ENCODE peak calls at places on chromosomes 6 and 20, in six cellular contexts. U is A549, G is endothelial cell of umbilical vein, K is GM12878, C is HepG2, H is K562. O is an unnamed sample.
A peak's percentile ranks its signal among the peaks of the same experiment; 100 is the strongest.

GRCh38 chr6:98669371-98669770 is 165.0 kb upstream of the POU3F2 start:
- DNase-seq in U (no peak), G (no peak), K (no peak), C (no peak), H (no peak), O (no peak)

GRCh38 chr6:2085657-2086056 is 159.7 kb downstream of the GMDS start:
- DNase-seq in U (no peak), G (no peak), K (no peak), C (no peak), H (no peak), O (no peak)

GRCh38 chr6:46170357-46171289 is at the start of gene ENPP5:
- DNase-seq in U (no peak), G (no peak), K (peak; percentile 12), C (no peak), H (peak; percentile 12), O (no peak)

GRCh38 chr20:36394340-36394965 is 88.3 kb downstream of the DLGAP4 start:
- DNase-seq in U (no peak), G (no peak), K (no peak), C (peak; percentile 33), H (no peak), O (no peak)

GRCh38 chr6:165574220-165574619 is 88.8 kb downstream of the PDE10A start:
- DNase-seq in U (no peak), G (no peak), K (no peak), C (no peak), H (no peak), O (no peak)

GRCh38 chr20:36197271-36197670 is 39.0 kb upstream of the AAR2 start:
- DNase-seq in U (no peak), G (no peak), K (no peak), C (no peak), H (no peak), O (no peak)

GRCh38 chr6:167898673-167899311 is 72.1 kb downstream of the AFDN start:
- DNase-seq in U (peak; percentile 2), G (peak; percentile 41), K (no peak), C (peak; percentile 43), H (peak; percentile 43), O (peak; percentile 37)

GRCh38 chr6:42514746-42515145 is 49.1 kb upstream of the UBR2 start:
- DNase-seq in U (no peak), G (no peak), K (no peak), C (no peak), H (no peak), O (no peak)

GRCh38 chr6:11692451-11693376 is 85.9 kb downstream of the ADTRP start:
- DNase-seq in U (no peak), G (no peak), K (no peak), C (no peak), H (no peak), O (peak; percentile 86)

GRCh38 chr6:154509421-154510143 is 903 bp downstream of the CNKSR3 start:
- DNase-seq in U (no peak), G (peak; percentile 35), K (no peak), C (peak; percentile 44), H (peak; percentile 59), O (no peak)

GRCh38 chr6:135146160-135146920 is 34.8 kb upstream of the MYB start:
- DNase-seq in U (no peak), G (no peak), K (no peak), C (no peak), H (peak; percentile 57), O (peak; percentile 46)

GRCh38 chr20:8132632-8133587 is 844 bp downstream of the PLCB1 start:
- DNase-seq in U (no peak), G (peak; percentile 41), K (no peak), C (no peak), H (no peak), O (no peak)

GRCh38 chr6:158725704-158726103 is 75.8 kb downstream of the SYTL3 start:
- DNase-seq in U (no peak), G (no peak), K (no peak), C (no peak), H (peak; percentile 64), O (no peak)

GRCh38 chr6:165705941-165706340 is 42.9 kb upstream of the PDE10A start:
- DNase-seq in U (no peak), G (no peak), K (no peak), C (no peak), H (no peak), O (no peak)

GRCh38 chr6:63644668-63645326 is 9.2 kb downstream of the PHF3 start:
- DNase-seq in U (no peak), G (peak; percentile 51), K (no peak), C (no peak), H (no peak), O (no peak)

DNA sequence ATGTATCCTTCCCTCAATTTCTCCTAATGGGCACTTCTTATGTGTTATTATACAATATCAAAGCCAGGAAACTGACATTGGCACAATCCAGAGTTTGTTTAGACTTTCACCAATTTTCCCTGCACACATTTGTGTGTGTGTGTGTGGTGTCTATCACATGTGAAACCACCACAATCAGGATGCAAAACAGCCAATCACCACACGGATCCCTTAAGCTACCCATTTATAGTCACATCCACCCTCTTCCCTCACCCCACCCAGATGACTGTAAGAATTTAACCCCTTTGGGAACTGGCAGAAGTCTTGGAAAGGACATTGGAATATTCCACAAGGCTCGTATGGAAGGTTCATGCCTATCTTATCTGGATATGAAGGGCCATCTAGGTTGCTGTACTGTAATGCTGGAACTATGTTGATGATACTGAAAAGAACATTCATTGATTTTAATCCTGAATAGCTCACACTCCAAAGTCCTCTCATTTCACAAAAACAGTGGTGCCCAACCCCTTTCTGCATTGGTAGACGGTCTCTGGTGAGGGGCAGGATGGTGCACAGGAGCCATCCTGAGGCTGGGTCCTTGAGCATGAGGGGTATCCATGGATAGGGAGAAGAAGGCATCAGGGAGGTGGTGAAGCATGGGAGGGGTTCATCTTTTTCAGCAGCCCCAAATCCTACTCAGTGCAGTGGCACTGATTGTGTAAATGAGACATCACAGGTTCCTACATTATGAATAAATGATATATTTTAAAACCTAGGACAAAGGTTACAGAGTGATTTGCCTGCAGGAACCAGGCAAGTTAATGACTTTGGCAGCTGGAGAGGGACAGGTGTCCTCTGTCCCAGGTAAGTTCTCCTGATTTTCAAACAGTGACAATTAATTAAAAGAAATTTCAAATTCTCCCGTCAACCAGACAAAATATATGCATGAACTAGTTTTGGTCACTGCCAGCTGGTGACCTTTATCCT is 12.1 kb upstream of the CTCFL start:
- DNase-seq in U (no peak), G (no peak), K (no peak), C (no peak), H (no peak), O (no peak)
- TF ChIP-seq POLR2A in U (no peak), G (no peak), K (no peak), C (no peak), H (no peak), O (no peak)

DNA sequence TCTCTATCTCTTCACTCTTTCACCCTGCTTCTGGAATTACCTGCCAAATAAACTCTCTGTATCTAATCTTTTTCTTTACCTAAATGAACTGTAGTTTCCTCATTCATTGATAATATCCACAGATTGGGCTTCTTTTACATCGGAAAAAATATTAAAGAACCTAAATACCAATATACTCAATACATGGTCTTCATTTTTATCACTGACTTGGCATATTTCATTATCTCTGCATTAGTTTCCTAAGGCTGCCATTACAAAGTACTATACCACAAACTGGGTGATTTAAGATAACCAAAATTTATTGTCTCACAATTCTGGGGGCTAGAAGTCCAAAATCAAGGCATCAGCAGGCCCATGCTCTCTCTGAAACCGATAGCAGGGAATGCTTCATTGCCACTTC is 411.9 kb upstream of the SPTLC3 start:
- DNase-seq in U (no peak), G (no peak), K (no peak), C (no peak), H (no peak), O (no peak)
- TF ChIP-seq CTCF in U (no peak), G (no peak), K (no peak), C (no peak), H (no peak), O (no peak)

GRCh38 chr6:36822506-36823269 is 16.6 kb downstream of the CPNE5 start:
- DNase-seq in U (no peak), G (peak; percentile 97), K (no peak), C (no peak), H (no peak), O (no peak)
- TF ChIP-seq MYC in U (no peak), G (peak; percentile 83), K (no peak), C (no peak), H (no peak), O (no peak)

DNA sequence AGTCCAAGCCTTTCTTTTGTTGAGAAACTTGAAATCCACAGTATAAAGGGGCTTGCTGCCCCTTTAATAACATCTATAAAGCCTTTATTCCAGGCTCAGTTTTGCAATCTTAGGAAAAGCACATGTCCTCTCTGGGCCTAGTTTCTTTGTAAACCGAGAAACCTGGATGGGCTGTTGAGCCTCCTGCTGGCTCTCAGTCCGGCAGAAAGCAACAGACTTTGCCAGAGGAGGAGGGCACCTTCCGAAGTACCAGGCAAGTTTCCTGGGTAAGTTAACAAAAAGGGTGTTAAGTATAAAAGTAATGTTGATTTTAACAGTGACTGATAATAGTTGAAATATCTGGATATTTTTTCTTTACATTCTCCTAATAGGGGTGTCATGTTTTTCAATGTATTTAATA is 99.0 kb upstream of the POPDC3 start:
- DNase-seq in U (no peak), G (no peak), K (no peak), C (no peak), H (no peak), O (no peak)
- TF ChIP-seq POLR2A in U (no peak), G (no peak), K (no peak), C (no peak), H (no peak), O (no peak)

DNA sequence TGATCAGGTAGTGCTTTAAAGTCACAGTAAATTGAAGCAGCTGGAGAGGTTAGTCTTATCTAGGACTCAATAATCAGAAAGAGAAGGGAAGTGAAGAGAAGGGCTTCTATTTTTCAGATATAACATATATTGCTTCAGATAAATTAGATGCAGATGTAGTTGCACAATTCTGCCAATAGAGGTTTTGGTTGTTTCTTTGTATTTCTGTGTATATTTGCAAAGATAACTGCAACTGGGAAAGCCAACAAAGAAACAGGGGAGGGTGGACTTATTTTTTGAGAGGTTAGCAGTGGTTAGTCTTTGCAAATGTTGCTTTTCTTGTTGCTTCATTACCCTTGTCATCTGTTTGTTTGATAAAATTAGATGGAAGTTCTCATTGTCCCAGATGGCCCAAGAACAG is 106.6 kb downstream of the ADGRG6 start:
- DNase-seq in U (no peak), G (peak; percentile 50), K (no peak), C (no peak), H (no peak), O (no peak)
- TF ChIP-seq CTCF in U (no peak), G (peak; percentile 5), K (no peak), C (no peak), H (no peak), O (no peak)

O was measured in NB4.